ENCODE peak calls at places on chromosomes 16 and 17, in six cellular contexts. Y is CD8-positive, alpha-beta memory T cell; S is neuronal stem cell; T is adipocyte; E is fibroblast of pulmonary artery; J is tibial artery. U is an unnamed sample.

GRCh38 chr17:15436399-15437369 is 30.7 kb downstream of the CDRT4 start:
- DNase-seq in Y (peak), S (no peak), T (peak), E (peak), J (peak), U (peak)

GRCh38 chr17:9072626-9073339 is 51.5 kb downstream of the NTN1 start:
- DNase-seq in Y (no peak), S (no peak), T (peak), E (peak), J (peak), U (no peak)

GRCh38 chr17:74334393-74335039 is 8.5 kb downstream of the KIF19 start:
- DNase-seq in Y (no peak), S (no peak), T (no peak), E (no peak), J (no peak), U (no peak)

GRCh38 chr17:3836551-3836950 is 9.5 kb downstream of the NCBP3 start:
- DNase-seq in Y (no peak), S (no peak), T (no peak), E (no peak), J (no peak), U (no peak)

GRCh38 chr16:52549011-52549692 is 2.2 kb upstream of the TOX3 start:
- DNase-seq in Y (no peak), S (no peak), T (no peak), E (peak), J (no peak), U (no peak)

GRCh38 chr17:17564323-17564722 is 27.2 kb downstream of the PEMT start:
- DNase-seq in Y (no peak), S (no peak), T (no peak), E (no peak), J (no peak), U (no peak)

GRCh38 chr17:65160507-65160906 is 23.3 kb downstream of the RGS9 start:
- DNase-seq in Y (no peak), S (no peak), T (no peak), E (no peak), J (no peak), U (no peak)

GRCh38 chr17:78724544-78724943 is 57.5 kb downstream of the CYTH1 start:
- DNase-seq in Y (no peak), S (no peak), T (no peak), E (no peak), J (no peak), U (no peak)

GRCh38 chr17:34161600-34161999 is 93.5 kb upstream of the CCL2 start:
- DNase-seq in Y (no peak), S (no peak), T (no peak), E (no peak), J (no peak), U (no peak)

GRCh38 chr17:17540278-17540906 is 44.2 kb upstream of the RASD1 start:
- DNase-seq in Y (no peak), S (no peak), T (no peak), E (no peak), J (no peak), U (no peak)

GRCh38 chr16:59698341-59698979 is 964.3 kb upstream of the GOT2 start:
- DNase-seq in Y (no peak), S (no peak), T (peak), E (peak), J (no peak), U (no peak)

GRCh38 chr17:31857920-31858646 is 961 bp downstream of the COPRS start:
- DNase-seq in Y (no peak), S (no peak), T (no peak), E (no peak), J (no peak), U (no peak)

GRCh38 chr17:37527249-37527851 is 37.7 kb downstream of the DUSP14 start:
- DNase-seq in Y (peak), S (peak), T (peak), E (peak), J (no peak), U (peak)

GRCh38 chr17:5699789-5700188 is 115.5 kb upstream of the NLRP1 start:
- DNase-seq in Y (no peak), S (no peak), T (no peak), E (no peak), J (no peak), U (no peak)

GRCh38 chr17:63429766-63430165 is 16.3 kb downstream of the CYB561 start:
- DNase-seq in Y (no peak), S (no peak), T (no peak), E (no peak), J (no peak), U (no peak)

GRCh38 chr17:63430223-63430622 is 15.9 kb downstream of the CYB561 start:
- DNase-seq in Y (no peak), S (no peak), T (no peak), E (no peak), J (no peak), U (no peak)

GRCh38 chr17:63431939-63432804 is 13.9 kb downstream of the CYB561 start:
- DNase-seq in Y (no peak), S (no peak), T (peak), E (peak), J (no peak), U (no peak)

GRCh38 chr17:63433746-63434591 is 12.1 kb downstream of the CYB561 start:
- DNase-seq in Y (no peak), S (no peak), T (peak), E (peak), J (peak), U (no peak)

GRCh38 chr17:63431618-63431938 is 14.5 kb downstream of the CYB561 start:
- DNase-seq in Y (no peak), S (no peak), T (no peak), E (no peak), J (no peak), U (no peak)
- H3K4me3 ChIP-seq in Y (no peak), S (no peak), T (no peak), E (no peak), J (no peak), U (no peak)

GRCh38 chr17:13283606-13284005 is 265.8 kb upstream of the ELAC2 start:
- DNase-seq in Y (no peak), S (no peak), T (no peak), E (no peak), J (no peak), U (no peak)
- H3K4me3 ChIP-seq in Y (no peak), S (no peak), T (no peak), E (no peak), J (no peak), U (no peak)

DNA sequence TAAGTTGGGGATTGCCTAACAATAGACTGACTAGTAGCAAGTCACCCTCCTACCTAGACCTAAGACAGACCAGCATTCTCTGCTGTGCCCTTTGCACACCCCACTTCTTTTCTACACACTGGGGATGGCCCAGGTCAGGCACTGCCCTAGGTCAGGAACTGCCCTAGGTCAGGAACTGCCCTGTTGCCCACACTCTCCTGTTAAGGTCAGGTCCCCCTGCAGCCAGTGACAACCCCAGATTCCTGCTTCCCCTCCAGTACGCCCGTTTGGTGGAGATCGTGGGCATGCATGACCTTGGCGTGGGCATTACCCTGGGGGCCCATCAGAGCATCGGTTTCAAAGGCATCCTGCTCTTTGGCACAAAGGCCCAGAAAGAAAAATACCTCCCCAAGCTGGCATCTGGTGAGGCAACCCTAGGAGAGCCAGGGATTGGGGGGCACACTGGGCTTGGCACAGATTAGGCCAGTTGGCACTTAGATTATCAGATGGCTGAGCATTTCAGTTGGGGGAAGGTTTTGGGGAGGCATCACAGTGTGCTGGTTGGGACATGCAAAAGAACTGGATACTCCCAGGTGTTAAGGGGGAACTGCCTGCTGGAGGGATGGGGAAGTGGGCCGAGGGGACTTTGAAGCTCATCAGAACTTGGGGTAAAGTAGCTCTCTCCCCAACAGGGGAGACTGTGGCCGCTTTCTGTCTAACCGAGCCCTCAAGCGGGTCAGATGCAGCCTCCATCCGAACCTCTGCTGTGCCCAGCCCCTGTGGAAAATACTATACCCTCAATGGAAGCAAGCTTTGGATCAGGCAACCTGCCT is 1.7 kb downstream of the ACADVL start:
- DNase-seq in Y (no peak), S (no peak), T (no peak), E (no peak), J (no peak), U (no peak)
- H3K4me3 ChIP-seq in Y (no peak), S (no peak), T (peak), E (no peak), J (no peak), U (no peak)

GRCh38 chr17:57406131-57406980 is 150.0 kb downstream of the MSI2 start:
- DNase-seq in Y (no peak), S (peak), T (peak), E (peak), J (no peak), U (no peak)
- H3K4me3 ChIP-seq in Y (no peak), S (no peak), T (no peak), E (no peak), J (no peak), U (no peak)

DNA sequence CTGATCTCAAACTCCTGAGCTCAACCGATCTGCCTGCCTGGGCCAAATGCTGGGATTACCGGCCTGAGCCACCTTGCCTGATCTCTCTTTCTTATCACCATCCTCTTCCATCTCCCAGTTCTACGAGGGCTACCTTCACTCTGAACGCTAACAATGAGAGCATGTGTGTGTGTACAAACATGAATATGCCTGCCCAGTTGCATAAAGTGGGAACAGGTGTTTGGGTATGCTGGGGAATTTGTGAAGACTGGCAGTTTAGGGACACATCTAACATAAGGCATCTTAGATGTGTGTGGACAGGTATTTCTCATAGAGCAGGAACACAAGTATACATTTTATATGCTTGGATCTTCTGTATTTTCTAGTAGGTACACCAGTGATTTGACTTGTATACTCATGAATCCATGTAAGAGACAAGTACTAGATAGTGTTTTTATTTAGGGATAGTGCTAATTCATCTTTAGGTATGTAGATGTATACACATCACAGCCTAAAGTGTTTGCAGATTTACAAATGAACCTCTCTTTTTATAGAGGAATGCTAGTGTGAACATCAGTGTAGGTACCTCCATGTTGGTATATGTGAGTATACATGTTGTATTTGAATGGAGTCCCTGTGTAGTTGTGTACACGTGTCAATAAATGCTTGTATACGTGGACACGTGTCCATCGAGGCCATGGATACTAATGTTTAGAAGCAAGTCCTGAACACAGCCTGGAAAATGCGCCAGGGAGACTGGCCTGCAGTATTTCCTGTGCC is 1.2 kb upstream of the DLX4 start:
- DNase-seq in Y (no peak), S (no peak), T (no peak), E (peak), J (no peak), U (no peak)
- H3K4me3 ChIP-seq in Y (no peak), S (no peak), T (peak), E (peak), J (peak), U (peak)

GRCh38 chr16:11914759-11915643 is 755 bp downstream of the GSPT1 start:
- DNase-seq in Y (peak), S (no peak), T (peak), E (peak), J (peak), U (peak)

GRCh38 chr16:11913425-11914079 is 2.2 kb downstream of the GSPT1 start:
- DNase-seq in Y (peak), S (no peak), T (peak), E (no peak), J (no peak), U (peak)

GRCh38 chr16:11915644-11916523 is at the start of gene GSPT1:
- DNase-seq in Y (peak), S (peak), T (peak), E (peak), J (peak), U (peak)

GRCh38 chr16:11914210-11914758 is 1.5 kb downstream of the GSPT1 start:
- DNase-seq in Y (peak), S (no peak), T (peak), E (no peak), J (no peak), U (no peak)

DNA sequence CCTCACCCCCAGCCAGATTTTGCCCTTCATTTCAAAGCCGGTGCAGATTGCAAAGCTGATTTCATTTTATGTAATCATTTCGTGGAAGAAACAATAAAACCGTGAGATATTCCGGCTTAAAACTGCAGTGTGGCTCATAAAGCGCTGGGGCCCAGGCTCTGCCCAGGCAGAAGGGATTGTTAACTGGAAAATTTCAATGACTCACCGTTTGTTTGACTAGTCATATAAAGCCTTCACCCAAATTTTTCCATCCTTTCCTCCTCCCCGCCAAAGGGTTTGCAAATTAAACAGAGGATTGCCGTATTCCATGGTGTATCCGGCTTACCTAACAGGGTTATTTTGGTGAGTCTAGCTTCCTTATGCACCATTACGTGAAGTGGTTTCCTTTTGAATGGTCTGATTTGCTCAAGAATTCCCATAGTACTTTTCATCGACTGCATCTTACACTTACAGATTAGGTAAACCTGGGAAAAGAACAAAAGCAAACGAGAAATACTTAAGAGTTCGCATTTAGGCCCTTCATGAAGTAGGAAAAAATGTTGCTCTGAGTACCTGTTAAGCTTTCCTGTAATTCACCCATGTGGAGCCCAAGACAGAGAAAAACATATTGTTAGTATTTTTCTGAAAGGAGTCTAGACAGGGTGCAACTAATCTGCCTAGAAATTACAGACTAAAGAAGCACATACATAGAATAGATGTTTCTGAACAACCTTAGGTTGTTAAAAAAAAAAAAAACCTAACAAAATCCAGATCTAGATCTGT is 949 bp upstream of the GSPT1 start:
- DNase-seq in Y (no peak), S (no peak), T (peak), E (no peak), J (no peak), U (no peak)
- H3K4me3 ChIP-seq in Y (peak), S (peak), T (peak), E (peak), J (peak), U (peak)

GRCh38 chr16:14314116-14314515 is 243.0 kb downstream of the MRTFB start:
- DNase-seq in Y (no peak), S (no peak), T (no peak), E (no peak), J (no peak), U (no peak)
- H3K4me3 ChIP-seq in Y (no peak), S (no peak), T (no peak), E (no peak), J (no peak), U (no peak)

GRCh38 chr17:61139219-61139618 is 260.4 kb upstream of the TBX2 start:
- DNase-seq in Y (peak), S (no peak), T (peak), E (peak), J (peak), U (peak)
- H3K4me3 ChIP-seq in Y (no peak), S (no peak), T (peak), E (no peak), J (no peak), U (no peak)

DNA sequence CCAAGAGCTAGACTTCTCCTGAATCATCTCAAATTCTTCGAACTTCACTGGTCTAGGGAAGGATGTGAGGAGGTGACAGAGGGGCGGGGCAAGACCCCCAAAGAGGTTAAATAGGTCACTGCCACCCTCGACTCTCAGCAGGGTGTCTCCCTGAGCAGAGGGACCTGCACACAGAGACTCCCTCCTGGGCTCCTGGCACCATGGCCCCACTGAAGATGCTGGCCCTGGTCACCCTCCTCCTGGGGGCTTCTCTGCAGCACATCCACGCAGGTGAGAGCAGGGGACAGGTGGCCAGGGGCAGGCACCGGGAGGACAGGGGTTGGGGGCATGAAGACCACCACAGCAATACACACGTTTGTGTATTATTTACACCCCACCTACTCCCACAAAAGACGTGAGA is 9.2 kb downstream of the CCL17 start:
- DNase-seq in Y (no peak), S (no peak), T (no peak), E (no peak), J (no peak), U (no peak)
- H3K4me3 ChIP-seq in Y (no peak), S (no peak), T (no peak), E (no peak), J (no peak), U (no peak)

GRCh38 chr17:30519707-30520106 is 42.5 kb downstream of the GOSR1 start:
- DNase-seq in Y (no peak), S (no peak), T (peak), E (peak), J (no peak), U (no peak)
- H3K4me3 ChIP-seq in Y (no peak), S (no peak), T (peak), E (no peak), J (no peak), U (no peak)